ENCODE peak calls at places on chromosomes 16 and 17, in four cellular contexts. One of them, this sample, is unnamed.

GRCh38 chr17:58097384-58098088 is 14.3 kb downstream of the DYNLL2 start:
- DNase-seq in ovary: no peak
- DNase-seq in colonic mucosa: no peak
- DNase-seq in Peyer's patch: no peak
- DNase-seq in this sample: no peak

GRCh38 chr16:3971261-3971660 is 90.7 kb upstream of the CREBBP start:
- DNase-seq in colonic mucosa: no peak
- DNase-seq in ovary: no peak
- DNase-seq in Peyer's patch: no peak
- DNase-seq in this sample: no peak

GRCh38 chr16:67246081-67246944 is 968 bp downstream of the FHOD1 start:
- DNase-seq in ovary: peak; percentile 92
- DNase-seq in Peyer's patch: peak; percentile 95
- DNase-seq in colonic mucosa: peak; percentile 96
- DNase-seq in this sample: peak; percentile 76

GRCh38 chr17:75010683-75011406 is 1.6 kb upstream of the MRPL58 start:
- DNase-seq in colonic mucosa: peak; percentile 60
- DNase-seq in ovary: peak; percentile 35
- DNase-seq in Peyer's patch: peak; percentile 59
- DNase-seq in this sample: peak; percentile 19

GRCh38 chr17:14693382-14693781 is 392.5 kb downstream of the HS3ST3B1 start:
- DNase-seq in Peyer's patch: no peak
- DNase-seq in colonic mucosa: no peak
- DNase-seq in ovary: no peak
- DNase-seq in this sample: no peak

GRCh38 chr17:38466346-38467315 is 38.4 kb downstream of the ARHGAP23 start:
- DNase-seq in colonic mucosa: no peak
- DNase-seq in Peyer's patch: no peak
- DNase-seq in ovary: peak; percentile 59
- DNase-seq in this sample: peak; percentile 43

GRCh38 chr16:67317853-67318252 is 8.7 kb downstream of the KCTD19 start:
- DNase-seq in Peyer's patch: no peak
- DNase-seq in ovary: no peak
- DNase-seq in colonic mucosa: no peak
- DNase-seq in this sample: no peak

GRCh38 chr16:47713225-47713595 is 252.1 kb downstream of the PHKB start:
- DNase-seq in Peyer's patch: no peak
- DNase-seq in colonic mucosa: no peak
- DNase-seq in ovary: no peak
- DNase-seq in this sample: no peak

GRCh38 chr17:50149099-50149424 is 1.4 kb downstream of the PPP1R9B start:
- DNase-seq in Peyer's patch: no peak
- DNase-seq in ovary: no peak
- DNase-seq in colonic mucosa: no peak
- DNase-seq in this sample: no peak

GRCh38 chr16:87380875-87381274 is 2.7 kb downstream of the FBXO31 start:
- DNase-seq in Peyer's patch: no peak
- DNase-seq in colonic mucosa: no peak
- DNase-seq in ovary: no peak
- DNase-seq in this sample: no peak

GRCh38 chr16:87387942-87388817 is 4.0 kb upstream of the MAP1LC3B start:
- DNase-seq in colonic mucosa: peak; percentile 95
- DNase-seq in ovary: peak; percentile 91
- DNase-seq in Peyer's patch: peak; percentile 86
- DNase-seq in this sample: peak; percentile 97

GRCh38 chr16:87383522-87384161 is at the start of gene FBXO31:
- DNase-seq in colonic mucosa: peak; percentile 89
- DNase-seq in ovary: peak; percentile 91
- DNase-seq in Peyer's patch: peak; percentile 93
- DNase-seq in this sample: peak; percentile 91

GRCh38 chr16:87382023-87382785 is 1.4 kb downstream of the FBXO31 start:
- DNase-seq in Peyer's patch: no peak
- DNase-seq in ovary: no peak
- DNase-seq in colonic mucosa: peak; percentile 50
- DNase-seq in this sample: peak; percentile 51

GRCh38 chr16:87384162-87384999 is 805 bp upstream of the FBXO31 start:
- DNase-seq in ovary: peak; percentile 71
- DNase-seq in Peyer's patch: peak; percentile 76
- DNase-seq in colonic mucosa: peak; percentile 60
- DNase-seq in this sample: peak; percentile 74
- H3K4me1 ChIP-seq in ovary: peaks cover 14% of the 10 kb centered on the region
- H3K4me1 ChIP-seq in Peyer's patch: peaks cover 11% of the 10 kb centered on the region
- H3K4me1 ChIP-seq in colonic mucosa: peaks cover 20% of the 10 kb centered on the region
- H3K4me1 ChIP-seq in this sample: no peaks in the 10 kb centered on the region

GRCh38 chr17:40315206-40315605 is 6.2 kb downstream of the RARA start:
- DNase-seq in colonic mucosa: no peak
- DNase-seq in Peyer's patch: no peak
- DNase-seq in ovary: peak; percentile 18
- DNase-seq in this sample: no peak
- H3K4me1 ChIP-seq in colonic mucosa: peaks cover 34% of the 10 kb centered on the region
- H3K4me1 ChIP-seq in Peyer's patch: peaks cover 28% of the 10 kb centered on the region
- H3K4me1 ChIP-seq in ovary: peaks cover 24% of the 10 kb centered on the region
- H3K4me1 ChIP-seq in this sample: peaks cover 10% of the 10 kb centered on the region

GRCh38 chr17:76584427-76585047 is 1.1 kb downstream of the ST6GALNAC2 start:
- DNase-seq in ovary: no peak
- DNase-seq in Peyer's patch: no peak
- DNase-seq in colonic mucosa: no peak
- DNase-seq in this sample: no peak
- H3K4me1 ChIP-seq in ovary: peaks cover 7% of the 10 kb centered on the region
- H3K4me1 ChIP-seq in Peyer's patch: peaks cover 13% of the 10 kb centered on the region
- H3K4me1 ChIP-seq in colonic mucosa: no peaks in the 10 kb centered on the region
- H3K4me1 ChIP-seq in this sample: peaks cover 19% of the 10 kb centered on the region

DNA sequence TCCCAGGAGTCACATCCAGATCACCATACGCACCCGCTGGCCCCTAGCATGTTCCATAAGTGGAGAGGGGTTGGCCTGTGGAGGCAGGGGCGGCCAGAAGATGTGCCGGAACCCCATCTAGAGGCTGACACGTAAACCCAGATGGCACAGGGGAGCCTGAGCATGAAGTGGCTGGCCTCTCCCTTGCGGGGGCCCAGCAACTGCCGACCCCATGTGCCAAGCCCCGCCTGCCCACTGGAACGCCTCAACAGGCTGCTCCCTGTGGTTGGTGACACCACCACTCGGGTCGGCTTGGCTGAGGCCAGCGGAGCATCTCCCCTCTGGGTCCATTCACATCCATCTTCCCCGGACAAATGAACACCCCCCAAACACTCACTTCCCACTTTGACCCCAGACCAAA is 9.5 kb downstream of the BCAR1 start:
- DNase-seq in Peyer's patch: no peak
- DNase-seq in colonic mucosa: no peak
- DNase-seq in ovary: no peak
- DNase-seq in this sample: no peak
- H3K4me1 ChIP-seq in Peyer's patch: no peaks in the 10 kb centered on the region
- H3K4me1 ChIP-seq in colonic mucosa: peaks cover 17% of the 10 kb centered on the region
- H3K4me1 ChIP-seq in ovary: peaks cover 40% of the 10 kb centered on the region
- H3K4me1 ChIP-seq in this sample: peaks cover 20% of the 10 kb centered on the region

GRCh38 chr16:86281435-86281834 is 228.9 kb upstream of the FOXF1 start:
- DNase-seq in colonic mucosa: peak; percentile 15
- DNase-seq in Peyer's patch: no peak
- DNase-seq in ovary: no peak
- DNase-seq in this sample: no peak

GRCh38 chr16:86286991-86287640 is 223.2 kb upstream of the FOXF1 start:
- DNase-seq in Peyer's patch: peak; percentile 45
- DNase-seq in ovary: no peak
- DNase-seq in colonic mucosa: peak; percentile 13
- DNase-seq in this sample: no peak

GRCh38 chr16:86285421-86285820 is 224.9 kb upstream of the FOXF1 start:
- DNase-seq in ovary: no peak
- DNase-seq in Peyer's patch: peak; percentile 27
- DNase-seq in colonic mucosa: peak; percentile 11
- DNase-seq in this sample: no peak

GRCh38 chr16:86285938-86286921 is 224.1 kb upstream of the FOXF1 start:
- DNase-seq in ovary: no peak
- DNase-seq in Peyer's patch: peak; percentile 48
- DNase-seq in colonic mucosa: peak; percentile 23
- DNase-seq in this sample: no peak

GRCh38 chr16:86283944-86284343 is 226.4 kb upstream of the FOXF1 start:
- DNase-seq in ovary: no peak
- DNase-seq in Peyer's patch: peak; percentile 18
- DNase-seq in colonic mucosa: peak; percentile 6
- DNase-seq in this sample: peak; percentile 23
- H3K4me1 ChIP-seq in ovary: no peaks in the 10 kb centered on the region
- H3K4me1 ChIP-seq in Peyer's patch: no peaks in the 10 kb centered on the region
- H3K4me1 ChIP-seq in colonic mucosa: no peaks in the 10 kb centered on the region
- H3K4me1 ChIP-seq in this sample: no peaks in the 10 kb centered on the region

GRCh38 chr17:45894022-45894784 is at the start of gene MAPT:
- DNase-seq in Peyer's patch: peak; percentile 87
- DNase-seq in ovary: peak; percentile 87
- DNase-seq in colonic mucosa: peak; percentile 85
- DNase-seq in this sample: peak; percentile 92

GRCh38 chr17:45895969-45896793 is 1.8 kb downstream of the MAPT start:
- DNase-seq in Peyer's patch: no peak
- DNase-seq in ovary: no peak
- DNase-seq in colonic mucosa: no peak
- DNase-seq in this sample: no peak

GRCh38 chr17:45896803-45897693 is 2.7 kb downstream of the MAPT start:
- DNase-seq in Peyer's patch: no peak
- DNase-seq in ovary: no peak
- DNase-seq in colonic mucosa: no peak
- DNase-seq in this sample: no peak

GRCh38 chr17:45895304-45895968 is 1.1 kb downstream of the MAPT start:
- DNase-seq in Peyer's patch: no peak
- DNase-seq in colonic mucosa: no peak
- DNase-seq in ovary: no peak
- DNase-seq in this sample: no peak

DNA sequence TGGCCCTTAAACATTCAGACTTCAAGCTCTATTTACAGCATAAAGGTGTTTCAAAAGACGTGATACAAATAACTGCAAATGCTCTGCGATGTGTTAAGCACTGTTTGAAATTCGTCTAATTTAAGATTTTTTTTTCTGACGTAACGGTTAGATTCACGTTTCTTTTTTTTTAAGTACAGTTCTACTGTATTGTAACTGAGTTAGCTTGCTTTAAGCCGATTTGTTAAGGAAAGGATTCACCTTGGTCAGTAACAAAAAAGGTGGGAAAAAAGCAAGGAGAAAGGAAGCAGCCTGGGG is 681 bp upstream of the MAPT start:
- DNase-seq in colonic mucosa: no peak
- DNase-seq in ovary: no peak
- DNase-seq in Peyer's patch: no peak
- DNase-seq in this sample: no peak
- H3K4me1 ChIP-seq in colonic mucosa: peaks cover 4% of the 10 kb centered on the region
- H3K4me1 ChIP-seq in ovary: peaks cover 4% of the 10 kb centered on the region
- H3K4me1 ChIP-seq in Peyer's patch: peaks cover 5% of the 10 kb centered on the region
- H3K4me1 ChIP-seq in this sample: peaks cover 24% of the 10 kb centered on the region

DNA sequence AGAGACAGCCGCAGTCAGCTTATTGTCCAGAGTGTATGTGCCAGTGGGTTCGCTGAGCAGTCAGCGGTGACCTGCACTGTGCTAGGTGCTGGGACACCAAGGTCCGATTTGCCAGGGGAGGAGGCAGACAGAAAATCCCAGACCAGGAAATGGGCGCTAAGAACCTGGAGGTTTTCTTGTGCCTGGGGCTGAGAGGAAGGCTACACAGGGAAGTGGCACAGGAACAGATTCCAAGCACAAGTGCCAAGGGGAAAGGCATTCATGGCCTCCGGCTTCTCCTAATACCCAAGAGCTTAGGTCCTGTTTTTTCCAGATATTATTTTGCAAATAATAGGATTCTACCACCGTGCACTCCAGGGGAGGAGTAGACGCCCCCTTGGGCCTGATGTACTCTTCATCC is 187.1 kb downstream of the NTN1 start:
- DNase-seq in Peyer's patch: peak; percentile 22
- DNase-seq in colonic mucosa: no peak
- DNase-seq in ovary: no peak
- DNase-seq in this sample: no peak
- H3K4me1 ChIP-seq in Peyer's patch: no peaks in the 10 kb centered on the region
- H3K4me1 ChIP-seq in colonic mucosa: peaks cover 8% of the 10 kb centered on the region
- H3K4me1 ChIP-seq in ovary: peaks cover 3% of the 10 kb centered on the region
- H3K4me1 ChIP-seq in this sample: no peaks in the 10 kb centered on the region

DNA sequence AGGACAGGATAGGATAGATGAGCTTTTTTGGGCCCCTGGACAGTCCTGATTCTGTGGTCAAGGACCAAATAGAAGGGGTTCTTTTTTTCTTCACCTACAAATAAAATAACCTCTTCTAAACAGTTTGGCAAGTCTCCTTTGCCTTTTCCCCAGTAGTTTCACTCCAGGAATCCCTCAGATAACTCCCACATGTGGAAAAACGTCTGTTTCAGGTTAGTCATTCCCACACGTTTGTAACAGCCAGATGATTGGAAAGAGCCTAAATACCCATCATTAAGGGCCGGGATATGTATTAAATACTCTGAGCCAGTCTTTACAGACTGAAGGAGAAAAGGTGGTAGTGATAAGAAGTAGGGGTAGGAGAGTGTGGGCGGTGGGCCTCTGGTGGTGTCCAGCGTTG is 58.3 kb downstream of the PLD6 start:
- DNase-seq in Peyer's patch: no peak
- DNase-seq in colonic mucosa: no peak
- DNase-seq in ovary: no peak
- DNase-seq in this sample: no peak
- H3K4me1 ChIP-seq in Peyer's patch: no peaks in the 10 kb centered on the region
- H3K4me1 ChIP-seq in colonic mucosa: no peaks in the 10 kb centered on the region
- H3K4me1 ChIP-seq in ovary: no peaks in the 10 kb centered on the region
- H3K4me1 ChIP-seq in this sample: peaks cover 3% of the 10 kb centered on the region

GRCh38 chr17:3885271-3885670 is 7.6 kb downstream of the CAMKK1 start:
- DNase-seq in Peyer's patch: no peak
- DNase-seq in colonic mucosa: no peak
- DNase-seq in ovary: no peak
- DNase-seq in this sample: no peak
- H3K4me1 ChIP-seq in Peyer's patch: peaks cover 31% of the 10 kb centered on the region
- H3K4me1 ChIP-seq in colonic mucosa: peaks cover 6% of the 10 kb centered on the region
- H3K4me1 ChIP-seq in ovary: peaks cover 4% of the 10 kb centered on the region
- H3K4me1 ChIP-seq in this sample: no peaks in the 10 kb centered on the region

DNA sequence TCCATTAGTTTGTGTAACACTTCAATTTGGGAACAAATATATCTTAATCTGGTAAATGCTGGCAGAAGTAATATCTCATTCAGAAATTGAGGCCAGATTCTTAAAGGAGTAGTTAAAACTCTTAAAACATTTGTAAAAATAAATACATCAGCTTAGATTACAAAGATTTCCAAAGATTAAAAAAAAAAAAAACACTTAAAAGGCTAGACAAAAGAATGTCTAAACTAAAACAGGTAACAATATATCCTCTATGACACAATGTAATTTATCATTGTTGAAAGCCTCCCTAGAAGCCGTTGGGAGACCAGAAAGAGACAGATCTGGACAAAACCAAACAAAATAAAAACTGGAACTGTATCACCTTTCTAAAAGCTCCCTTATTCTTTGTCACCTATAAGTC is 3.5 kb downstream of the GPATCH8 start:
- DNase-seq in ovary: no peak
- DNase-seq in colonic mucosa: no peak
- DNase-seq in Peyer's patch: no peak
- DNase-seq in this sample: no peak
- H3K4me1 ChIP-seq in ovary: peaks cover 12% of the 10 kb centered on the region
- H3K4me1 ChIP-seq in colonic mucosa: peaks cover 9% of the 10 kb centered on the region
- H3K4me1 ChIP-seq in Peyer's patch: no peaks in the 10 kb centered on the region
- H3K4me1 ChIP-seq in this sample: peaks cover 14% of the 10 kb centered on the region

This sample was measured in right lobe of liver.